ENCODE peak calls at places on chromosomes 6 and 20, in nine cellular contexts. O is ureter; D is body of pancreas; K is activated naive CD4-positive, alpha-beta T cell treated with Interleukin-2 at 50 U/mL for 16 hours; T is IMR-90; U is B cell; V is AG04449; Z is LHCN-M2; L is breast epithelium. E is an unnamed sample.

GRCh38 chr20:13684566-13685222 is 46.0 kb upstream of the TASP1 start:
- DNase-seq in O (no peak), D (no peak), K (no peak), T (no peak), U (peak; percentile 43), V (no peak), Z (peak; percentile 50), L (no peak), E (no peak)

GRCh38 chr20:10240655-10241054 is 22.0 kb downstream of the SNAP25 start:
- DNase-seq in O (no peak), D (no peak), K (no peak), T (no peak), U (no peak), V (no peak), Z (no peak), L (no peak), E (no peak)

GRCh38 chr20:20368414-20369352 is 779 bp downstream of the INSM1 start:
- DNase-seq in O (no peak), D (no peak), K (no peak), T (no peak), U (peak; percentile 58), V (no peak), Z (no peak), L (no peak), E (no peak)

GRCh38 chr6:34508425-34508824 is 42.5 kb downstream of the PACSIN1 start:
- DNase-seq in O (no peak), D (no peak), K (no peak), T (no peak), U (no peak), V (no peak), Z (peak; percentile 22), L (no peak), E (no peak)

GRCh38 chr6:2665169-2666070 is 85.3 kb downstream of the MYLK4 start:
- DNase-seq in O (no peak), D (no peak), K (no peak), T (peak; percentile 20), U (no peak), V (no peak), Z (no peak), L (no peak), E (no peak)

GRCh38 chr20:48339147-48339985 is 488.4 kb downstream of the PREX1 start:
- DNase-seq in O (no peak), D (no peak), K (no peak), T (peak; percentile 77), U (no peak), V (no peak), Z (peak; percentile 84), L (no peak), E (no peak)

GRCh38 chr20:2879148-2879547 is 5.9 kb downstream of the PTPRA start:
- DNase-seq in O (no peak), D (no peak), K (no peak), T (peak; percentile 93), U (no peak), V (no peak), Z (peak; percentile 71), L (no peak), E (no peak)

GRCh38 chr6:41796474-41796873 is 9.0 kb downstream of the TOMM6 start:
- DNase-seq in O (no peak), D (no peak), K (no peak), T (no peak), U (no peak), V (no peak), Z (no peak), L (no peak), E (no peak)

GRCh38 chr6:11217360-11218076 is 14.9 kb downstream of the NEDD9 start:
- DNase-seq in O (no peak), D (peak; percentile 39), K (no peak), T (no peak), U (no peak), V (no peak), Z (no peak), L (no peak), E (no peak)

GRCh38 chr20:40956926-40957760 is 71.5 kb upstream of the TOP1 start:
- DNase-seq in O (peak; percentile 20), D (no peak), K (no peak), T (no peak), U (no peak), V (no peak), Z (no peak), L (peak; percentile 9), E (no peak)

GRCh38 chr6:27545271-27546046 is 72.6 kb upstream of the ZNF184 start:
- DNase-seq in O (no peak), D (no peak), K (peak; percentile 17), T (peak; percentile 76), U (no peak), V (no peak), Z (peak; percentile 64), L (no peak), E (no peak)

GRCh38 chr6:2862712-2863174 is 21.1 kb upstream of the SERPINB1 start:
- DNase-seq in O (no peak), D (no peak), K (peak; percentile 47), T (no peak), U (peak; percentile 63), V (no peak), Z (peak; percentile 76), L (no peak), E (no peak)

GRCh38 chr20:57830515-57830895 is 120.7 kb upstream of the PMEPA1 start:
- DNase-seq in O (no peak), D (no peak), K (no peak), T (no peak), U (no peak), V (no peak), Z (no peak), L (no peak), E (no peak)

GRCh38 chr20:29119141-29119540 is 2138.3 kb upstream of the DEFB115 start:
- DNase-seq in O (no peak), D (no peak), K (no peak), T (no peak), U (no peak), V (no peak), Z (no peak), L (no peak), E (no peak)

GRCh38 chr20:45315672-45316071 is 7.6 kb upstream of the MATN4 start:
- DNase-seq in O (no peak), D (no peak), K (no peak), T (no peak), U (no peak), V (no peak), Z (no peak), L (no peak), E (no peak)

GRCh38 chr6:84428300-84428907 is 201.0 kb upstream of the CEP162 start:
- DNase-seq in O (peak; percentile 72), D (peak; percentile 42), K (no peak), T (peak; percentile 45), U (no peak), V (peak; percentile 4), Z (peak; percentile 60), L (no peak), E (peak; percentile 49)

GRCh38 chr6:41467106-41467505 is 79.1 kb upstream of the FOXP4 start:
- DNase-seq in O (no peak), D (no peak), K (no peak), T (no peak), U (no peak), V (no peak), Z (no peak), L (no peak), E (no peak)

GRCh38 chr6:117440558-117441525 is 15.1 kb upstream of the ROS1 start:
- DNase-seq in O (no peak), D (no peak), K (no peak), T (peak; percentile 93), U (no peak), V (peak; percentile 96), Z (peak; percentile 93), L (no peak), E (no peak)

GRCh38 chr6:170038717-170039116 is 252.2 kb downstream of the DLL1 start:
- DNase-seq in O (no peak), D (peak; percentile 1), K (no peak), T (no peak), U (no peak), V (no peak), Z (no peak), L (no peak), E (peak; percentile 8)

E was measured in mesothelial cell of epicardium.